ENCODE peak calls at places on chromosomes 3 and 15, in four cellular contexts. W, F, O and B are unnamed samples.

GRCh38 chr15:50257206-50257735 is 8.3 kb downstream of the HDC start:
- DNase-seq in W (no peak), F (no peak), O (no peak), B (no peak)

GRCh38 chr3:44036850-44037249 is 204.8 kb upstream of the TOPAZ1 start:
- DNase-seq in W (no peak), F (no peak), O (no peak), B (no peak)

GRCh38 chr3:178960191-178960590 is 111.4 kb downstream of the ZMAT3 start:
- DNase-seq in W (no peak), F (no peak), O (no peak), B (no peak)

GRCh38 chr15:70089692-70089971 is 8.1 kb downstream of the TLE3 start:
- DNase-seq in W (no peak), F (no peak), O (no peak), B (no peak)

GRCh38 chr3:173891272-173892100 is 493.9 kb downstream of the NLGN1 start:
- DNase-seq in W (no peak), F (no peak), O (no peak), B (no peak)

GRCh38 chr3:138089091-138089490 is 26.3 kb downstream of the DZIP1L start:
- DNase-seq in W (peak; percentile 50), F (no peak), O (no peak), B (no peak)

GRCh38 chr15:24865300-24865699 is 89.5 kb upstream of the SNRPN start:
- DNase-seq in W (no peak), F (no peak), O (no peak), B (no peak)

GRCh38 chr3:196712514-196713413 is 587 bp downstream of the PIGX start:
- DNase-seq in W (peak; percentile 44), F (peak; percentile 25), O (peak; percentile 78), B (peak; percentile 70)

GRCh38 chr3:41117398-41117870 is 81.9 kb upstream of the CTNNB1 start:
- DNase-seq in W (peak; percentile 48), F (peak; percentile 95), O (peak; percentile 90), B (peak; percentile 68)

GRCh38 chr3:32884532-32885031 is 66.8 kb downstream of the TRIM71 start:
- DNase-seq in W (no peak), F (no peak), O (no peak), B (no peak)

GRCh38 chr3:141308588-141309218 is 59.6 kb upstream of the ZBTB38 start:
- DNase-seq in W (peak; percentile 81), F (peak; percentile 55), O (no peak), B (no peak)

GRCh38 chr15:50182233-50183013 is 427 bp downstream of the SLC27A2 start:
- DNase-seq in W (peak; percentile 61), F (no peak), O (no peak), B (no peak)

GRCh38 chr3:106206165-106206564 is 337.4 kb upstream of the CBLB start:
- DNase-seq in W (no peak), F (no peak), O (no peak), B (no peak)

GRCh38 chr3:154121236-154122095 is at the start of gene ARHGEF26:
- DNase-seq in W (peak; percentile 82), F (peak; percentile 74), O (peak; percentile 95), B (peak; percentile 28)

GRCh38 chr15:67067161-67067853 is 1.9 kb downstream of the SMAD3 start:
- DNase-seq in W (no peak), F (no peak), O (no peak), B (no peak)

GRCh38 chr15:34855893-34856292 is 60.5 kb upstream of the ACTC1 start:
- DNase-seq in W (no peak), F (no peak), O (no peak), B (no peak)

GRCh38 chr3:61381745-61382392 is 130.6 kb upstream of the FHIT start:
- DNase-seq in W (peak; percentile 15), F (no peak), O (no peak), B (no peak)

GRCh38 chr3:27666277-27666676 is 55.8 kb downstream of the EOMES start:
- DNase-seq in W (no peak), F (no peak), O (no peak), B (no peak)

GRCh38 chr15:42826251-42826890 is 89.4 kb upstream of the CDAN1 start:
- DNase-seq in W (no peak), F (no peak), O (no peak), B (no peak)

GRCh38 chr3:9351709-9352126 is 11.1 kb upstream of the THUMPD3 start:
- DNase-seq in W (no peak), F (no peak), O (no peak), B (no peak)

GRCh38 chr3:39104961-39105686 is 2.3 kb downstream of the GORASP1 start:
- DNase-seq in W (no peak), F (no peak), O (no peak), B (no peak)

GRCh38 chr3:169495569-169495968 is 167.9 kb downstream of the MECOM start:
- DNase-seq in W (no peak), F (no peak), O (no peak), B (no peak)

DNA sequence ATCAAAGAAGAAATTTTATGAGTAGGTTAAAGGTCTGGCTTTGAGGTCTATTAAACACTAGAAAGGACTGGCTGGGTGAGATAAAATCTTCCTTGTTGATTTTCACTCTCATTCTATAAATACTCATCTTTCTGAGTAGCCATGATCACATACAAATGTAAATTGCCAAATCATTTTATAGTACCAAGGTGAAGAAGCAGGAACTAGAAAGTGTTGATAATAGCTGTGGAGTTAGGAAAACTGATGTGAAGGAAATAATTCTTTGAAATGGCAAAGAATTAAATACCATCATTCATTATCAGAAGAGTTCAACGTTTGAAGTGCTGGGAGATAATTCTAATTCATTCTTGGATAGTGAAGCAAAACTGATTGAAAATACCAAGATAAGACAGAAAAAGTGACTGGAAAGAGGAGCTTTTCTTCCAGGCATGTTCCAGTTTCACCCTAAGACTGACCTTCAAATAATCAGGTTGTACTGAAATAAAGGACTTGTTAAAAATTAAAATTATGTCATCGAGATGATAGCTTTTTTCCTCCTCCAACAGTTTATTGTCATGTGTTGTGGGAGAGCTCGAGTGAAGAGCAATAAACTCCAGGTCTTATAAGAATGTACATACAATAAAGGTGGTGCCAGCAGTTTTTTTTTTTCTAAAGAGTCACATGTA is 17.4 kb downstream of the THBS1 start:
- DNase-seq in W (no peak), F (no peak), O (no peak), B (no peak)
- H3K27ac ChIP-seq in W (no peak overlapping the region), F (no peak overlapping the region), O (peak overlapping the region; percentile 42), B (no peak overlapping the region)

GRCh38 chr3:30672287-30672735 is 65.9 kb downstream of the TGFBR2 start:
- DNase-seq in W (no peak), F (no peak), O (no peak), B (no peak)
- H3K27ac ChIP-seq in W (no peak overlapping the region), F (no peak overlapping the region), O (no peak overlapping the region), B (no peak overlapping the region)

GRCh38 chr15:89054873-89055272 is 33.4 kb upstream of the ABHD2 start:
- DNase-seq in W (no peak), F (peak; percentile 11), O (no peak), B (no peak)

GRCh38 chr15:89052474-89052873 is 35.8 kb upstream of the ABHD2 start:
- DNase-seq in W (no peak), F (peak; percentile 25), O (no peak), B (no peak)

GRCh38 chr15:89057506-89058133 is 30.6 kb upstream of the ABHD2 start:
- DNase-seq in W (peak; percentile 80), F (peak; percentile 64), O (peak; percentile 91), B (peak; percentile 69)

DNA sequence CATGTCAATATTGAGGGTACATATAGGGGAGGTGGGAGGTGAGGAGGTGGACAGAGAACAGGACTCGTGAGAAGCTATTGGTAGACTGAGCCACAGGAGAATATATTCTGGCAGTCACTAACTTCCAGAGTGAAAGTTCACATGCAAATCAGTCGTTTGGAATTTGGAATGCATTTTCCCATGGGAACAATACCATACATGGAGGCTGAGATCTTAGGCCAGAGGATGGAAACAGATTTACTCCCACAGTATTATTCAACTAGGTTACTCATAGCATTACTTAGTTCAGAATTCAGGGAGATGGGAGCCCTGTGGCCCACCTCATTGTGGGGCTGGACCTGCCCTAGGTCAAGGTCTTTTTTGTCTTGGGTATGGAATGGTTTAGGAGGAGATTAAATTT is 36.4 kb upstream of the ABHD2 start:
- DNase-seq in W (no peak), F (no peak), O (no peak), B (no peak)
- H3K27ac ChIP-seq in W (no peak overlapping the region), F (no peak overlapping the region), O (peak overlapping the region; percentile 24), B (no peak overlapping the region)

GRCh38 chr3:121836069-121836468 is 1.1 kb downstream of the EAF2 start:
- DNase-seq in W (no peak), F (no peak), O (no peak), B (no peak)
- H3K27ac ChIP-seq in W (no peak overlapping the region), F (no peak overlapping the region), O (no peak overlapping the region), B (no peak overlapping the region)

GRCh38 chr15:57731543-57732103 is 25.1 kb downstream of the POLR2M start:
- DNase-seq in W (no peak), F (no peak), O (no peak), B (no peak)

GRCh38 chr15:57727031-57727430 is 20.5 kb downstream of the POLR2M start:
- DNase-seq in W (no peak), F (no peak), O (no peak), B (no peak)

GRCh38 chr15:57728436-57728835 is 21.9 kb downstream of the POLR2M start:
- DNase-seq in W (no peak), F (no peak), O (no peak), B (no peak)

GRCh38 chr15:57720861-57721260 is 14.3 kb downstream of the POLR2M start:
- DNase-seq in W (no peak), F (no peak), O (no peak), B (no peak)

GRCh38 chr15:57726411-57726810 is 19.9 kb downstream of the POLR2M start:
- DNase-seq in W (no peak), F (no peak), O (no peak), B (no peak)
- H3K27ac ChIP-seq in W (no peak overlapping the region), F (no peak overlapping the region), O (no peak overlapping the region), B (no peak overlapping the region)

DNA sequence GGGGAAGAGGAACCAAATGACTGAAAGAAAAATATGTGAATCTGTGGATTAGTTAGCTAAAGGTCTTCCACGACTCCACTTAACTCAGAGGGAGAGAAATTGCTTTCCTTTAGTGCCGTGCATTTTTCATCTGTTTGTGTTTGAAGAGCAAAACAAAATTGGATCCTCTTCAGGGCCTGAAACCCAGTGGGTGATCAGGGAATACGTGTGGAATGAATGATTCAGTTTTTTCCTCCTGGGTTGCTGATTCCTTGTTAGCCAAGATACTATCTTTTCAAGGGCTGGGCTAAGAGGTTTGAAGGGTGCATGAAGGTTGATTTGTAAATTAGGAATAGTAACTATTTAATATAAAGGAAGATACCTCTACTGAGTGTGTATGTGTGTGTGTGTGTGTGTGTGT is 61.0 kb downstream of the TPRG1 start:
- DNase-seq in W (no peak), F (no peak), O (no peak), B (no peak)
- H3K27ac ChIP-seq in W (no peak overlapping the region), F (no peak overlapping the region), O (no peak overlapping the region), B (no peak overlapping the region)